ENCODE peak calls at places on chromosomes 7 and 10, in six cellular contexts. One of them, this sample, is unnamed.

GRCh38 chr7:128869944-128870285 is 7.3 kb downstream of the ATP6V1F start:
- DNase-seq in brain microvascular endothelial cell: no peak
- DNase-seq in adrenal gland: no peak
- DNase-seq in HFF-Myc: no peak
- DNase-seq in right lobe of liver: no peak
- DNase-seq in endothelial cell: no peak
- DNase-seq in this sample: no peak

GRCh38 chr10:92124524-92125168 is 166.2 kb downstream of the CPEB3 start:
- DNase-seq in right lobe of liver: peak
- DNase-seq in HFF-Myc: peak
- DNase-seq in endothelial cell: no peak
- DNase-seq in adrenal gland: peak
- DNase-seq in brain microvascular endothelial cell: peak
- DNase-seq in this sample: no peak

GRCh38 chr10:97011397-97011796 is 174.4 kb downstream of the SLIT1 start:
- DNase-seq in right lobe of liver: no peak
- DNase-seq in adrenal gland: no peak
- DNase-seq in HFF-Myc: no peak
- DNase-seq in endothelial cell: no peak
- DNase-seq in brain microvascular endothelial cell: no peak
- DNase-seq in this sample: no peak

GRCh38 chr10:48234807-48235206 is 39.7 kb downstream of the FRMPD2 start:
- DNase-seq in adrenal gland: no peak
- DNase-seq in HFF-Myc: no peak
- DNase-seq in endothelial cell: no peak
- DNase-seq in right lobe of liver: no peak
- DNase-seq in brain microvascular endothelial cell: no peak
- DNase-seq in this sample: no peak

GRCh38 chr7:140625908-140626868 is 14.4 kb downstream of the DENND2A start:
- DNase-seq in adrenal gland: peak
- DNase-seq in endothelial cell: peak
- DNase-seq in brain microvascular endothelial cell: peak
- DNase-seq in right lobe of liver: peak
- DNase-seq in HFF-Myc: peak
- DNase-seq in this sample: no peak

GRCh38 chr7:92831716-92832622 is 4.4 kb downstream of the CDK6 start:
- DNase-seq in adrenal gland: no peak
- DNase-seq in right lobe of liver: no peak
- DNase-seq in endothelial cell: no peak
- DNase-seq in brain microvascular endothelial cell: peak
- DNase-seq in HFF-Myc: peak
- DNase-seq in this sample: no peak

GRCh38 chr7:82443044-82443800 is at the start of gene CACNA2D1:
- DNase-seq in endothelial cell: peak
- DNase-seq in adrenal gland: peak
- DNase-seq in HFF-Myc: no peak
- DNase-seq in right lobe of liver: no peak
- DNase-seq in brain microvascular endothelial cell: no peak
- DNase-seq in this sample: no peak

GRCh38 chr10:44829426-44829825 is 81.7 kb upstream of the TMEM72 start:
- DNase-seq in brain microvascular endothelial cell: no peak
- DNase-seq in adrenal gland: no peak
- DNase-seq in endothelial cell: no peak
- DNase-seq in right lobe of liver: no peak
- DNase-seq in HFF-Myc: no peak
- DNase-seq in this sample: no peak

GRCh38 chr7:128938524-128939074 is 872 bp downstream of the IRF5 start:
- DNase-seq in right lobe of liver: no peak
- DNase-seq in brain microvascular endothelial cell: no peak
- DNase-seq in endothelial cell: no peak
- DNase-seq in HFF-Myc: no peak
- DNase-seq in adrenal gland: no peak
- DNase-seq in this sample: peak

GRCh38 chr7:134460000-134460399 is 1.1 kb upstream of the AKR1B1 start:
- DNase-seq in brain microvascular endothelial cell: no peak
- DNase-seq in endothelial cell: no peak
- DNase-seq in adrenal gland: no peak
- DNase-seq in right lobe of liver: no peak
- DNase-seq in HFF-Myc: no peak
- DNase-seq in this sample: no peak

GRCh38 chr10:125982256-125982948 is 86.0 kb downstream of the FANK1 start:
- DNase-seq in endothelial cell: peak
- DNase-seq in adrenal gland: peak
- DNase-seq in right lobe of liver: no peak
- DNase-seq in brain microvascular endothelial cell: peak
- DNase-seq in HFF-Myc: peak
- DNase-seq in this sample: no peak

GRCh38 chr7:54394877-54395276 is 147.3 kb upstream of the VSTM2A start:
- DNase-seq in HFF-Myc: no peak
- DNase-seq in right lobe of liver: no peak
- DNase-seq in endothelial cell: no peak
- DNase-seq in adrenal gland: no peak
- DNase-seq in brain microvascular endothelial cell: no peak
- DNase-seq in this sample: no peak

GRCh38 chr7:104814671-104815400 is 199.2 kb upstream of the KMT2E start:
- DNase-seq in brain microvascular endothelial cell: no peak
- DNase-seq in right lobe of liver: no peak
- DNase-seq in HFF-Myc: no peak
- DNase-seq in adrenal gland: no peak
- DNase-seq in endothelial cell: no peak
- DNase-seq in this sample: no peak

GRCh38 chr7:133081119-133081604 is 728 bp downstream of the CHCHD3 start:
- DNase-seq in adrenal gland: peak
- DNase-seq in endothelial cell: no peak
- DNase-seq in brain microvascular endothelial cell: peak
- DNase-seq in HFF-Myc: no peak
- DNase-seq in right lobe of liver: peak
- DNase-seq in this sample: no peak

GRCh38 chr7:143965280-143965679 is 10.6 kb downstream of the OR2F1 start:
- DNase-seq in right lobe of liver: no peak
- DNase-seq in adrenal gland: peak
- DNase-seq in brain microvascular endothelial cell: peak
- DNase-seq in endothelial cell: no peak
- DNase-seq in HFF-Myc: no peak
- DNase-seq in this sample: no peak

GRCh38 chr7:7183833-7184463 is 1.6 kb downstream of the C1GALT1 start:
- DNase-seq in brain microvascular endothelial cell: no peak
- DNase-seq in adrenal gland: no peak
- DNase-seq in endothelial cell: no peak
- DNase-seq in right lobe of liver: no peak
- DNase-seq in HFF-Myc: no peak
- DNase-seq in this sample: no peak

GRCh38 chr7:7181519-7182155 is 707 bp upstream of the C1GALT1 start:
- DNase-seq in brain microvascular endothelial cell: no peak
- DNase-seq in adrenal gland: peak
- DNase-seq in right lobe of liver: peak
- DNase-seq in HFF-Myc: no peak
- DNase-seq in endothelial cell: peak
- DNase-seq in this sample: peak

GRCh38 chr7:7185382-7185989 is 3.1 kb downstream of the C1GALT1 start:
- DNase-seq in brain microvascular endothelial cell: no peak
- DNase-seq in endothelial cell: no peak
- DNase-seq in adrenal gland: no peak
- DNase-seq in HFF-Myc: no peak
- DNase-seq in right lobe of liver: no peak
- DNase-seq in this sample: no peak

GRCh38 chr7:7182156-7183060 is at the start of gene C1GALT1:
- DNase-seq in HFF-Myc: peak
- DNase-seq in adrenal gland: peak
- DNase-seq in right lobe of liver: peak
- DNase-seq in endothelial cell: peak
- DNase-seq in brain microvascular endothelial cell: peak
- DNase-seq in this sample: peak

GRCh38 chr7:7183061-7183832 is 903 bp downstream of the C1GALT1 start:
- DNase-seq in HFF-Myc: no peak
- DNase-seq in adrenal gland: peak
- DNase-seq in right lobe of liver: peak
- DNase-seq in endothelial cell: no peak
- DNase-seq in brain microvascular endothelial cell: peak
- DNase-seq in this sample: peak
- TF ChIP-seq CTCF in HFF-Myc: no peak
- TF ChIP-seq CTCF in adrenal gland: no peak
- TF ChIP-seq CTCF in right lobe of liver: no peak
- TF ChIP-seq CTCF in endothelial cell: no peak
- TF ChIP-seq CTCF in brain microvascular endothelial cell: no peak
- TF ChIP-seq CTCF in this sample: no peak

DNA sequence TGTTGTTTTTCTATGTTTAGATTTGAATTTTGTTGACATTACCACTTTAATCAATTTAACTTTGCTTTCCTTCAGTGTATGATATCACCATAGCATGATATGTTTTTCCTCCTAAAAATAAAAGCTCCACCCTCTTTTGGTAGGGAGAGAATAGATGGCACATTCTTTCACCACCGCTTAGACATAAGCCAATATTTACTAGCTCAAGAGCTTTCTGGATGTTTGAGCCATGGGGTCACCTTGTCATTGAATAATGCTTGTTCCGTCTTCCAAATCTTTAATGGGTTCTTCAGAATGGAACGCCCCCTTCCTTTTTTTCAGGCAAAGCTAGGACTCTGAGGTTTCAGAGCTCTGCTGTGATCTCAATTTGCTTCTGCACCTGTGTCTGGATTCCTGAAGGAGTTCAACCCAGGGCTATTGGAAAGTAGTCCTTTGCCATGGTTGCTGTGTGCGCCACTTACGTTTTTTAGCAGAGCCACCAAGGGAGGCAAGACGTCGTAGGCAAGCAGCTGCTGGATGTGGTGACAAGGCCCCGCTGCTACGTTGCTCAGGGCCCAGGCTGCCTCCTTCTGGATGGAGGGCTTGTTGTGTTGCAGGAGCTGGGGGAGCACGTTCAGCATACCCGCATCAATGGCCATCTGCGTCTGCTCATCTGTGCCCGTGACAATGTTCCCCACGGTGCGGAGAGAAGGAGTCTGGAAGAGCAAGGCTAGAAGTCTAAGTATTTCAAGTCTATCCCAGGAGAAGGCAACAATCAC is 23.3 kb downstream of the KPNA7 start:
- DNase-seq in brain microvascular endothelial cell: no peak
- DNase-seq in adrenal gland: no peak
- DNase-seq in right lobe of liver: no peak
- DNase-seq in endothelial cell: no peak
- DNase-seq in HFF-Myc: no peak
- DNase-seq in this sample: peak
- TF ChIP-seq CTCF in brain microvascular endothelial cell: no peak
- TF ChIP-seq CTCF in adrenal gland: no peak
- TF ChIP-seq CTCF in right lobe of liver: no peak
- TF ChIP-seq CTCF in endothelial cell: no peak
- TF ChIP-seq CTCF in HFF-Myc: no peak
- TF ChIP-seq CTCF in this sample: no peak

GRCh38 chr7:27122075-27122910 is 8.3 kb downstream of the HOXA4 start:
- DNase-seq in right lobe of liver: peak
- DNase-seq in endothelial cell: no peak
- DNase-seq in brain microvascular endothelial cell: no peak
- DNase-seq in HFF-Myc: no peak
- DNase-seq in adrenal gland: no peak
- DNase-seq in this sample: no peak
- TF ChIP-seq CTCF in right lobe of liver: no peak
- TF ChIP-seq CTCF in endothelial cell: no peak
- TF ChIP-seq CTCF in brain microvascular endothelial cell: no peak
- TF ChIP-seq CTCF in HFF-Myc: no peak
- TF ChIP-seq CTCF in adrenal gland: no peak
- TF ChIP-seq CTCF in this sample: no peak

DNA sequence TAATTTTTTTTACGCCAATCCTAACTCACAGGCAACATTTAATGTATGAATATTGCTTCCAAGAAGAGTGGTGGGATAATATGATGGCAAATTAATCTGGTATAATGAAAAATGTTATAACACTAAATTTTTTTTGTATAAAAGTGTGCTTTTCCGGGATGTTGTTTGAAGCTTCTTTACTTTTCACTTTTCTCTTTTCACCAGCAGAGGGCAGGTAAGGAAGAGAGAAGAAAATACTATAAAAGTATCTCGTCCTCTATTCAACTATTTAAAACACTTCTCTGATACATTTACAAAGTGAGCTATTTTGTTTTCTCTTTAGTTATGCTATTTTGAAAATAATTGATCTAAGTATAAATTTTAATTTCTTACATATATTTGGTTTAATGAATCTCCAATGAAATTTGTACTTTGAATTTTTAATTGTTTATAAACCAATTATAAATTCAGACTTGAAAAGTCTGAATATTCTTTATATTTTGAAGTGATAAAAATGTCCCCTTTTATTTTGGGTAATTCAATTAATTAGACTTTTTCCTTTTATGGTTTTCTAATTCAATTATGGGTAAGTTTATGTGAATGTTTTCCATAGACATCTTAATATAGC is 20.7 kb upstream of the CFTR start:
- DNase-seq in brain microvascular endothelial cell: no peak
- DNase-seq in right lobe of liver: no peak
- DNase-seq in HFF-Myc: peak
- DNase-seq in adrenal gland: no peak
- DNase-seq in endothelial cell: no peak
- DNase-seq in this sample: no peak
- TF ChIP-seq CTCF in brain microvascular endothelial cell: peak
- TF ChIP-seq CTCF in right lobe of liver: peak
- TF ChIP-seq CTCF in HFF-Myc: peak
- TF ChIP-seq CTCF in adrenal gland: peak
- TF ChIP-seq CTCF in endothelial cell: peak
- TF ChIP-seq CTCF in this sample: peak

GRCh38 chr7:130888468-130888867 is 154.5 kb upstream of the KLF14 start:
- DNase-seq in HFF-Myc: no peak
- DNase-seq in brain microvascular endothelial cell: no peak
- DNase-seq in right lobe of liver: no peak
- DNase-seq in adrenal gland: peak
- DNase-seq in endothelial cell: no peak
- DNase-seq in this sample: no peak
- TF ChIP-seq CTCF in HFF-Myc: no peak
- TF ChIP-seq CTCF in brain microvascular endothelial cell: no peak
- TF ChIP-seq CTCF in right lobe of liver: no peak
- TF ChIP-seq CTCF in adrenal gland: no peak
- TF ChIP-seq CTCF in endothelial cell: no peak
- TF ChIP-seq CTCF in this sample: no peak

DNA sequence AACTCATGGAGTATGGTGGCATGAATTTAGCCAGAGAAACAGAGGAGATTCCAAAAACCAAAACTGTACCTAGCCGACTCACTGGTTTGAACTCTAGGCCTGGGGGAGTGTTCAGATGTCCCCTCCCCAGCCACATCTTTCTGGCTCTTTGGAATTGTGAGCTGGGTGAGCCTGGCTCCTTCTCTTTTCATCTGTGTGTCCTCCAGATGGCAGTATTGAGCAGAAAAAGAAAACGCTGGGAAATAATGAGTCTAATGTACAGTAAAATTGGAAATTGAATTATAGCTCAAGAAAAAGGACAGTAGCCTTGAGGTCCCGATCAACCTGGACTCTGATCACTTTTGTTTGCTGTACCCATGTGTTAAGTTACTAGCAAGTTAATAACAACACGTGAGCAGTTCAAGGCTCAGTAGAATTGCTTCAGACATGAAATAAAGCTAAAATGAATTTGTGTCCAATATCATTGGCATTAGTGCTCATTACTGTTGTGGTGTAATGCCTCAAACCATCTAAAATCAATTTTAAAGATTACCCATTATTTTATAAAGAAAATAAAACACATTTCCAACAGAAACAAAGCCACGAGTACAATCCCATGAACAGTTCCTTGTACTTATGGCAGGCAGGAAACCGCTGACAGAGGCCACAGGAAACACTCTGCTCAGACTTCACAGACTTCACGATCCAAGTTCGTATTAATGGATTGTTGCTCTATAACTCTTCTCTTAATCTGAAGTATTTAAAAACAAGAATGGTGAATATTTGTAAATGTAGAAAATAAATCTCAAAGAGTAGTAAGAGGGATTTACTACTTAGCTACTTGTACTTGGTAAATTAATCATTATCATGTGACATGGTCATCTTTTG is 78.1 kb downstream of the SNX10 start:
- DNase-seq in brain microvascular endothelial cell: peak
- DNase-seq in HFF-Myc: peak
- DNase-seq in right lobe of liver: no peak
- DNase-seq in adrenal gland: peak
- DNase-seq in endothelial cell: peak
- DNase-seq in this sample: no peak
- TF ChIP-seq CTCF in brain microvascular endothelial cell: peak
- TF ChIP-seq CTCF in HFF-Myc: peak
- TF ChIP-seq CTCF in right lobe of liver: peak
- TF ChIP-seq CTCF in adrenal gland: peak
- TF ChIP-seq CTCF in endothelial cell: peak
- TF ChIP-seq CTCF in this sample: peak

This sample was measured in spleen.